ENCODE peak calls at places on chromosomes 7 and 10, in five cellular contexts. L is AG04450, A is coronary artery, T is mammary epithelial cell, M is Panc1. E is an unnamed sample.

GRCh38 chr10:48444861-48445841 is 138.7 kb downstream of the MAPK8 start:
- DNase-seq in A (no peak), T (peak; percentile 32), L (no peak), M (no peak), E (no peak)

GRCh38 chr7:137753067-137753466 is 93.7 kb downstream of the DGKI start:
- DNase-seq in A (no peak), T (no peak), L (no peak), M (no peak), E (no peak)

GRCh38 chr10:119115921-119116320 is 12.0 kb downstream of the DENND10 start:
- DNase-seq in L (no peak), M (no peak), A (no peak), T (no peak), E (no peak)

GRCh38 chr10:17056781-17057191 is 72.8 kb downstream of the CUBN start:
- DNase-seq in A (no peak), T (peak; percentile 42), L (no peak), M (no peak), E (no peak)

GRCh38 chr7:74587435-74588126 is 69.9 kb upstream of the GTF2I start:
- DNase-seq in M (no peak), A (peak; percentile 93), L (peak; percentile 68), T (peak; percentile 79), E (peak; percentile 42)

GRCh38 chr7:148628011-148628410 is 37.4 kb downstream of the C7orf33 start:
- DNase-seq in M (no peak), A (no peak), L (no peak), T (no peak), E (no peak)

GRCh38 chr7:2807846-2808772 is 36.0 kb downstream of the GNA12 start:
- DNase-seq in L (no peak), M (no peak), T (no peak), A (peak; percentile 57), E (no peak)

GRCh38 chr7:41573017-41573416 is 129.9 kb downstream of the INHBA start:
- DNase-seq in A (no peak), T (peak; percentile 76), M (peak; percentile 42), L (no peak), E (no peak)

GRCh38 chr10:43865275-43866135 is 216.8 kb upstream of the ZNF32 start:
- DNase-seq in A (peak; percentile 55), T (no peak), L (no peak), M (no peak), E (no peak)

GRCh38 chr7:123154231-123154860 is 45.4 kb downstream of the SLC13A1 start:
- DNase-seq in T (peak; percentile 73), L (peak; percentile 3), M (peak; percentile 75), A (no peak), E (peak; percentile 73)

GRCh38 chr7:126227643-126228042 is 1025.1 kb downstream of the GRM8 start:
- DNase-seq in T (no peak), A (no peak), L (no peak), M (no peak), E (no peak)

GRCh38 chr10:13092446-13093102 is 7.4 kb upstream of the OPTN start:
- DNase-seq in M (no peak), A (no peak), T (no peak), L (no peak), E (no peak)

GRCh38 chr7:21253740-21254687 is 173.9 kb upstream of the SP4 start:
- DNase-seq in T (peak; percentile 52), M (peak; percentile 47), L (no peak), A (no peak), E (no peak)

GRCh38 chr10:43904831-43905230 is 256.1 kb upstream of the ZNF32 start:
- DNase-seq in L (no peak), T (no peak), A (no peak), M (no peak), E (no peak)

GRCh38 chr7:17402628-17403278 is 104.3 kb downstream of the AHR start:
- DNase-seq in T (no peak), M (no peak), L (no peak), A (no peak), E (no peak)

GRCh38 chr10:115173915-115174443 is 80.8 kb downstream of the ATRNL1 start:
- DNase-seq in A (no peak), L (no peak), T (no peak), M (no peak), E (no peak)

GRCh38 chr10:110636932-110637557 is 7.1 kb upstream of the RBM20 start:
- DNase-seq in M (no peak), L (no peak), A (peak; percentile 81), T (no peak), E (no peak)

GRCh38 chr10:1241973-1242935 is 186.1 kb downstream of the WDR37 start:
- DNase-seq in L (no peak), T (no peak), M (no peak), A (no peak), E (no peak)

GRCh38 chr7:39566056-39566921 is at the start of gene YAE1:
- DNase-seq in A (peak; percentile 87), L (peak; percentile 23), M (no peak), T (peak; percentile 72), E (peak; percentile 87)

GRCh38 chr10:62858364-62858763 is 42.2 kb upstream of the EGR2 start:
- DNase-seq in A (no peak), M (no peak), L (no peak), T (no peak), E (no peak)

GRCh38 chr10:127860632-127861031 is 32.1 kb downstream of the CLRN3 start:
- DNase-seq in T (no peak), M (no peak), A (peak; percentile 66), L (no peak), E (no peak)

GRCh38 chr10:6052247-6053221 is 9.6 kb downstream of the IL2RA start:
- DNase-seq in A (no peak), L (no peak), T (peak; percentile 68), M (no peak), E (peak; percentile 63)

GRCh38 chr7:132177708-132178392 is 398.4 kb downstream of the PLXNA4 start:
- DNase-seq in T (no peak), M (no peak), L (no peak), A (no peak), E (no peak)

GRCh38 chr10:124944982-124945381 is 3.1 kb downstream of the ZRANB1 start:
- DNase-seq in M (no peak), A (no peak), T (peak; percentile 6), L (no peak), E (no peak)

DNA sequence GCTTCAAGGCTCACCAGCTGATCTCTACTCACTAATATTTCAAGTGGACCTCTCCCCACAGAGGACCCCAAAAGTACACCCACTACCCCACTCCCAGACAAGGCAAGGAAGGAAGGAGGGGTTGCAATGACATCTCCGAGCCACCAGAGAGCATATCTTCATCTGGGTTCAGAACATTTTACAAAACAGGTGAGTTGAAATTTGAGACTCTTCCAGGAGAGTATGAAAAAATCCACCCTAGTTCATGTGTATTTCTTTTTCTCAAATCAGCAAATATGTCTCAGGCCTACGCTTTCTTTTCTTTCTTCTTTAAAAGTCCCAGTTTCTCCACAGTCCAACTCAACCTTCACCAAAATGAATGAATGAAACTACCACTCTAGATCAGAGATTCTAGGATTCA is 61.9 kb downstream of the SGMS1 start:
- DNase-seq in T (no peak), M (no peak), A (no peak), L (no peak), E (no peak)
- TF ChIP-seq CTCF in T (peak; percentile 60), M (peak; percentile 79), A (no peak), L (peak; percentile 61), E (peak; percentile 53)

GRCh38 chr7:135575296-135575695 is 17.6 kb downstream of the NUP205 start:
- DNase-seq in T (no peak), M (no peak), A (no peak), L (no peak), E (no peak)
- H3K27ac ChIP-seq in T (no peak overlapping the region), M (no peak overlapping the region), A (no peak overlapping the region), L (no peak overlapping the region), E (no peak overlapping the region)

GRCh38 chr10:53846809-53847208 is 954.2 kb downstream of the PCDH15 start:
- DNase-seq in A (no peak), L (no peak), M (no peak), T (no peak), E (no peak)
- TF ChIP-seq CTCF in A (no peak), L (peak; percentile 25), M (peak; percentile 10), T (peak; percentile 10), E (no peak)

GRCh38 chr7:116166167-116166566 is 44.2 kb upstream of the TES start:
- DNase-seq in M (no peak), A (no peak), L (no peak), T (no peak), E (no peak)
- H3K27ac ChIP-seq in M (no peak overlapping the region), A (no peak overlapping the region), L (no peak overlapping the region), T (no peak overlapping the region), E (no peak overlapping the region)

GRCh38 chr10:23525406-23525805 is 86.5 kb downstream of the OTUD1 start:
- DNase-seq in A (no peak), M (no peak), T (peak; percentile 14), L (no peak), E (no peak)
- TF ChIP-seq CTCF in A (no peak), M (peak; percentile 51), T (peak; percentile 34), L (peak; percentile 38), E (peak; percentile 49)

DNA sequence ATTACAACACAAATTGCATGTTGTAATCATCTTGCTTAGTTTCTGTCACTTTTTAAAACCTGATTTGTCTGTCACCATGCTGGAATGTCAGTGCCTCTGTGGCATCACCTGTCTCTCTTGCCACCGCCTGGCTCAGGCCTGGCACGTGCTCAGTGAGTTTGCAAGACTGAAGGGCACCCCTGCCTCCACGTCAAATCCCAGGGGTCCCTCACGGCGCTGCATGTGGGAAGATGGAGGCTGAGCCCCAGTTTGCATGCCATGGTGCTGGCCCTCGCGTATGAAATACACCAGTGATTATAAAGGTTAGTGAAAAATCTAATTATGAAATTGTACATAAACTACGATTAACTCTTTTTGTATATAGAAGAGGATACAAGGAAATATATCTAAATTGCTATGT is 51.9 kb upstream of the VIPR2 start:
- DNase-seq in T (no peak), A (no peak), M (no peak), L (no peak), E (no peak)
- H3K27ac ChIP-seq in T (no peak overlapping the region), A (no peak overlapping the region), M (no peak overlapping the region), L (no peak overlapping the region), E (no peak overlapping the region)

GRCh38 chr7:44534501-44534900 is 6.6 kb downstream of the NPC1L1 start:
- DNase-seq in A (no peak), M (peak; percentile 18), L (no peak), T (peak; percentile 8), E (no peak)
- TF ChIP-seq CTCF in A (no peak), M (no peak), L (peak; percentile 47), T (peak; percentile 63), E (peak; percentile 22)

GRCh38 chr10:34721201-34721840 is 93.8 kb downstream of the PARD3 start:
- DNase-seq in T (peak; percentile 81), M (no peak), L (no peak), A (no peak), E (no peak)
- H3K27ac ChIP-seq in T (peak overlapping the region; percentile 91), M (no peak overlapping the region), L (no peak overlapping the region), A (no peak overlapping the region), E (no peak overlapping the region)

E was measured in dorsolateral prefrontal cortex.